ENCODE peak calls at places on chromosomes 12 and 14, in six cellular contexts. U is EL; A is heart right ventricle; Z is foreskin fibroblast; D is hepatic stellate cell; Y is activated naive CD4-positive, alpha-beta T cell. S is an unnamed sample.

GRCh38 chr12:53213348-53213747 is 6.3 kb upstream of the ITGB7 start:
- DNase-seq in U (peak; percentile 74), D (peak; percentile 86), A (peak; percentile 84), Z (peak; percentile 89), Y (peak; percentile 71), S (peak; percentile 36)

GRCh38 chr14:72892879-72893635 is 844 bp downstream of the DPF3 start:
- DNase-seq in A (no peak), Y (no peak), U (peak; percentile 38), Z (peak; percentile 59), D (peak; percentile 29), S (no peak)

GRCh38 chr14:76993743-76994142 is 34.8 kb downstream of the IRF2BPL start:
- DNase-seq in A (no peak), D (no peak), U (no peak), Z (no peak), Y (no peak), S (no peak)

GRCh38 chr12:78407722-78408121 is 456.9 kb upstream of the SYT1 start:
- DNase-seq in U (no peak), Z (peak; percentile 12), D (no peak), A (no peak), Y (no peak), S (no peak)

GRCh38 chr12:22340143-22340542 is 5.6 kb upstream of the ST8SIA1 start:
- DNase-seq in A (no peak), U (no peak), D (no peak), Y (no peak), Z (no peak), S (no peak)

GRCh38 chr12:10559241-10559640 is 53.6 kb downstream of the EIF2S3B start:
- DNase-seq in Y (no peak), D (no peak), A (no peak), U (no peak), Z (no peak), S (no peak)

GRCh38 chr12:46219892-46220655 is 48.8 kb downstream of the SLC38A1 start:
- DNase-seq in Y (no peak), A (no peak), Z (peak; percentile 82), D (peak; percentile 7), U (peak; percentile 92), S (no peak)

GRCh38 chr12:120872487-120872886 is 31.7 kb downstream of the SPPL3 start:
- DNase-seq in D (no peak), U (no peak), A (no peak), Z (no peak), Y (no peak), S (no peak)

GRCh38 chr12:27844427-27845090 is 64.5 kb upstream of the MANSC4 start:
- DNase-seq in D (no peak), U (no peak), Z (no peak), A (no peak), Y (no peak), S (no peak)

GRCh38 chr12:96471368-96472040 is 17.9 kb upstream of the CFAP54 start:
- DNase-seq in Y (no peak), U (peak; percentile 63), A (no peak), D (peak; percentile 66), Z (peak; percentile 85), S (no peak)

GRCh38 chr14:28867571-28867970 is 101.0 kb downstream of the FOXG1 start:
- DNase-seq in Z (peak; percentile 23), D (no peak), Y (no peak), A (no peak), U (no peak), S (no peak)

GRCh38 chr12:25864287-25864686 is 94.2 kb upstream of the RASSF8 start:
- DNase-seq in A (no peak), Z (peak; percentile 9), D (no peak), Y (no peak), U (peak; percentile 17), S (no peak)

GRCh38 chr12:14403711-14404164 is 38.3 kb downstream of the ATF7IP start:
- DNase-seq in A (peak; percentile 71), U (peak; percentile 76), Y (no peak), Z (peak; percentile 67), D (peak; percentile 44), S (peak; percentile 78)

GRCh38 chr12:90037740-90038139 is 329.1 kb upstream of the ATP2B1 start:
- DNase-seq in A (no peak), U (peak; percentile 39), Z (peak; percentile 73), D (no peak), Y (no peak), S (no peak)

GRCh38 chr14:70882771-70883492 is 24.3 kb upstream of the PCNX1 start:
- DNase-seq in A (peak; percentile 20), D (no peak), U (peak; percentile 84), Y (no peak), Z (peak; percentile 75), S (no peak)

GRCh38 chr14:64234877-64235651 is 59.1 kb downstream of the ESR2 start:
- DNase-seq in Z (no peak), U (no peak), D (peak; percentile 44), A (no peak), Y (no peak), S (peak; percentile 61)

GRCh38 chr14:24058951-24059475 is 7.2 kb downstream of the CARMIL3 start:
- DNase-seq in U (no peak), Y (no peak), A (no peak), D (no peak), Z (no peak), S (no peak)

GRCh38 chr14:71764701-71765347 is 167.4 kb upstream of the RGS6 start:
- DNase-seq in Y (no peak), A (no peak), D (no peak), Z (peak; percentile 21), U (peak; percentile 18), S (no peak)

GRCh38 chr14:91980157-91980556 is 32.7 kb upstream of the FBLN5 start:
- DNase-seq in A (no peak), Z (peak; percentile 92), Y (no peak), D (peak; percentile 71), U (peak; percentile 90), S (no peak)

GRCh38 chr12:90010089-90010488 is 301.5 kb upstream of the ATP2B1 start:
- DNase-seq in Y (no peak), D (no peak), Z (no peak), A (no peak), U (peak; percentile 43), S (no peak)

GRCh38 chr12:109571773-109572505 is 1.4 kb downstream of the MMAB start:
- DNase-seq in Y (no peak), Z (no peak), A (no peak), U (no peak), D (no peak), S (no peak)

GRCh38 chr14:71250347-71250746 is 343.1 kb downstream of the PCNX1 start:
- DNase-seq in Z (no peak), D (no peak), Y (no peak), A (no peak), U (no peak), S (no peak)

GRCh38 chr14:40098468-40098867 is 666.2 kb upstream of the FBXO33 start:
- DNase-seq in Z (no peak), D (no peak), Y (no peak), U (no peak), A (no peak), S (no peak)

GRCh38 chr12:104249017-104249416 is 33.4 kb downstream of the TXNRD1 start:
- DNase-seq in D (no peak), U (no peak), A (no peak), Z (no peak), Y (no peak), S (no peak)

GRCh38 chr12:107442593-107442992 is 243.0 kb upstream of the PWP1 start:
- DNase-seq in D (no peak), Y (no peak), Z (no peak), U (no peak), A (no peak), S (no peak)

GRCh38 chr12:62249419-62249818 is 10.8 kb upstream of the USP15 start:
- DNase-seq in A (no peak), D (no peak), Z (no peak), Y (no peak), U (no peak), S (no peak)

GRCh38 chr12:99911076-99911475 is 73.7 kb downstream of the ANKS1B start:
- DNase-seq in U (peak; percentile 94), D (peak; percentile 72), A (peak; percentile 27), Z (peak; percentile 61), Y (no peak), S (no peak)

GRCh38 chr14:21866479-21866878 is 192.9 kb upstream of the OR4E1 start:
- DNase-seq in Y (no peak), Z (no peak), U (no peak), A (no peak), D (no peak), S (no peak)

GRCh38 chr12:121943926-121944325 is 25.5 kb downstream of the CFAP251 start:
- DNase-seq in D (no peak), Z (no peak), Y (no peak), A (no peak), U (no peak), S (no peak)

GRCh38 chr12:42326466-42327226 is 679 bp downstream of the PPHLN1 start:
- DNase-seq in D (peak; percentile 35), U (peak; percentile 35), Y (no peak), Z (peak; percentile 50), A (no peak), S (no peak)

GRCh38 chr12:132506730-132507538 is 17.0 kb downstream of the FBRSL1 start:
- DNase-seq in U (peak; percentile 61), D (peak; percentile 97), Z (peak; percentile 92), A (peak; percentile 91), Y (peak; percentile 32), S (peak; percentile 59)

GRCh38 chr14:104939666-104940410 is 15.2 kb downstream of the PLD4 start:
- DNase-seq in Z (no peak), Y (no peak), D (no peak), A (no peak), U (no peak), S (no peak)

GRCh38 chr14:29233188-29233587 is 466.6 kb downstream of the FOXG1 start:
- DNase-seq in A (no peak), Y (no peak), Z (no peak), D (no peak), U (no peak), S (no peak)

GRCh38 chr14:93231129-93231979 is 24.3 kb downstream of the UBR7 start:
- DNase-seq in Y (no peak), A (peak; percentile 25), U (peak; percentile 59), Z (peak; percentile 77), D (peak; percentile 71), S (no peak)

GRCh38 chr14:100871234-100872186 is 32.0 kb downstream of the RTL1 start:
- DNase-seq in D (no peak), U (peak; percentile 82), Y (no peak), Z (peak; percentile 72), A (no peak), S (no peak)

GRCh38 chr12:51262758-51263177 is 7.4 kb downstream of the SMAGP start:
- DNase-seq in D (no peak), Z (peak; percentile 74), A (no peak), Y (no peak), U (peak; percentile 73), S (no peak)

GRCh38 chr14:24146622-24146977 is 190 bp upstream of the PSME2 start:
- DNase-seq in A (peak; percentile 95), D (peak; percentile 98), Y (peak; percentile 59), U (peak; percentile 99), Z (peak; percentile 98), S (peak; percentile 93)

GRCh38 chr12:32025906-32026305 is 66.7 kb downstream of the RESF1 start:
- DNase-seq in A (no peak), Z (no peak), D (no peak), U (no peak), Y (no peak), S (no peak)

S was measured in DMS153.